ENCODE peak calls at places on chromosomes 1 and 21, in seven cellular contexts. R, Z, I, J, H, S and P are unnamed samples.
A peak's percentile ranks its signal among the peaks of the same experiment; 100 is the strongest.

GRCh38 chr1:183249941-183250452 is 63.9 kb downstream of the LAMC2 start:
- DNase-seq in R (no peak), J (no peak), H (no peak), Z (no peak), I (no peak), S (no peak), P (no peak)

GRCh38 chr1:193325771-193326170 is 139.4 kb upstream of the B3GALT2 start:
- DNase-seq in I (no peak), Z (no peak), S (peak; percentile 7), J (peak; percentile 22), R (no peak), H (no peak), P (peak; percentile 33)

GRCh38 chr1:189409774-189410173 is 1067.9 kb downstream of the BRINP3 start:
- DNase-seq in H (no peak), J (no peak), S (no peak), Z (no peak), R (no peak), I (peak; percentile 8), P (no peak)

GRCh38 chr1:56645663-56646330 is 683 bp downstream of the PRKAA2 start:
- DNase-seq in R (no peak), H (peak; percentile 66), J (no peak), I (peak; percentile 14), S (no peak), Z (no peak), P (no peak)

GRCh38 chr1:53951697-53952096 is 5.5 kb downstream of the LRRC42 start:
- DNase-seq in S (no peak), I (no peak), R (no peak), Z (no peak), J (no peak), H (no peak), P (no peak)

GRCh38 chr1:42125552-42125951 is 27.7 kb upstream of the GUCA2B start:
- DNase-seq in R (no peak), Z (no peak), I (no peak), H (no peak), S (no peak), J (no peak), P (no peak)

GRCh38 chr1:17251699-17252376 is 2.9 kb downstream of the PADI3 start:
- DNase-seq in I (no peak), Z (no peak), H (no peak), R (no peak), S (no peak), J (peak; percentile 47), P (peak; percentile 25)

GRCh38 chr1:234670936-234671628 is 61.1 kb upstream of the IRF2BP2 start:
- DNase-seq in S (peak; percentile 77), R (no peak), H (no peak), Z (no peak), I (no peak), J (no peak), P (no peak)

GRCh38 chr1:106793686-106794085 is 262.8 kb upstream of the PRMT6 start:
- DNase-seq in Z (no peak), S (no peak), J (no peak), H (no peak), R (no peak), I (no peak), P (no peak)

GRCh38 chr1:21904725-21905520 is 32.2 kb downstream of the HSPG2 start:
- DNase-seq in H (peak; percentile 91), Z (no peak), R (no peak), I (peak; percentile 67), S (peak; percentile 81), J (peak; percentile 97), P (peak; percentile 83)

GRCh38 chr1:20184481-20184900 is 1.4 kb upstream of the UBXN10 start:
- DNase-seq in I (peak; percentile 21), S (no peak), R (no peak), J (no peak), H (no peak), Z (no peak), P (no peak)

GRCh38 chr1:58823481-58824010 is 39.7 kb upstream of the JUN start:
- DNase-seq in S (peak; percentile 79), H (no peak), J (peak; percentile 92), Z (no peak), R (peak; percentile 42), I (peak; percentile 24), P (peak; percentile 51)

GRCh38 chr21:42263591-42264131 is 44.7 kb downstream of the ABCG1 start:
- DNase-seq in R (no peak), I (no peak), H (peak; percentile 84), S (peak; percentile 18), J (no peak), Z (no peak), P (no peak)

GRCh38 chr1:186722711-186723309 is 42.6 kb upstream of the PTGS2 start:
- DNase-seq in S (peak; percentile 70), H (no peak), J (no peak), R (no peak), Z (no peak), I (peak; percentile 66), P (peak; percentile 39)

GRCh38 chr1:22159858-22160257 is 17.0 kb upstream of the WNT4 start:
- DNase-seq in Z (no peak), H (no peak), I (no peak), R (no peak), J (no peak), S (no peak), P (no peak)

GRCh38 chr1:66334311-66334710 is 199.6 kb upstream of the SGIP1 start:
- DNase-seq in Z (no peak), I (no peak), J (no peak), S (no peak), H (no peak), R (no peak), P (no peak)

GRCh38 chr1:171741872-171742576 is at the start of gene VAMP4:
- DNase-seq in S (peak; percentile 79), Z (peak; percentile 74), J (peak; percentile 75), H (peak; percentile 95), I (peak; percentile 83), R (no peak), P (peak; percentile 83)

GRCh38 chr1:171742577-171742922 is 685 bp upstream of the VAMP4 start:
- DNase-seq in Z (no peak), H (no peak), J (peak; percentile 36), I (no peak), R (no peak), S (peak; percentile 51), P (peak; percentile 43)

GRCh38 chr1:171739646-171740045 is 2.2 kb downstream of the VAMP4 start:
- DNase-seq in Z (no peak), H (no peak), S (peak; percentile 24), R (no peak), I (no peak), J (no peak), P (peak; percentile 29)

GRCh38 chr1:171740356-171740863 is 1.5 kb downstream of the VAMP4 start:
- DNase-seq in R (no peak), Z (no peak), I (no peak), J (peak; percentile 50), S (peak; percentile 26), H (no peak), P (peak; percentile 17)

DNA sequence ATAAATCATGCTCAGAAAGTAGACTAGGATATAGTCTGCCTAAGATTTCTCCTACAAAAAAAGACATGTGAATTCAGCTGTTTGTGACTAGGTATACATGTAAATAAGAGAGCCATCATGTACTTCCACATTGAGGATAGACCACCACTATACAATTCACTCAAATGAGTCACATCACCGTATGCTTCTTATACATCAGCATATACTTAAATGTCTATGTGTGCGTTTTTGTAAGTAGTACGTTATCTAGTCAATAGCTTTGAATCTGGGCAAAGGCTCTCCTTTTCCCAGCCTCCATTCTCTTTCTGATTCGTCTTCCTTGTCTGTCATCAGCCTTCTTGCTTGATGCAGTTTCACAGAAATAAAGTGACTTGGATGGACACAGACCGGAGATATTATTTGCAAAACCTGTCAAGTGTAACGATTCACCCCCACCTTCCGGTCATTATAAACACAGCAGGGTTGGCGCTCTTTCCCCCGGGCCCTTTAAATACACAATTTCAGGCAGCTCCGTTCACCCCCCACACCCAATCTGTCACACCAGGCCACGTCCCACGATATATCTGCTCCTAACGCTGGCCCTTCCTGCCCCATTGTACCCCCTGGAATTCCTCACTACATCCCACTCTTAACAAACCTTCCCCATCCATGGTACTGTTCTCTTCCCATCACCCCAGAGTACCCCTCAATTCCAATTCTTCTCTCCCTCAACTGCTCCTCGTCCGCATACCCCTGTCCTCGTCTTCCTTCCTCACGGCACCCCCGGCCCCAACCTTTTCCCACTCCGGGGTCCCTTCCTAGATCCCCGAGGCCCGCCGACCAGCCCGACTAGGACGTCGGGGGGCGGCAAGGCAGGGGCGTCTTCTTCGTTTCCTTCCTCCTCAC is 636 bp downstream of the VAMP4 start:
- DNase-seq in I (peak; percentile 24), S (peak; percentile 35), H (no peak), R (no peak), Z (no peak), J (peak; percentile 9), P (peak; percentile 27)
- TF ChIP-seq CTCF in I (no peak), S (peak; percentile 39), H (no peak), R (peak; percentile 18), Z (peak; percentile 12), J (no peak), P (peak; percentile 24)

GRCh38 chr21:33703750-33704606 is 61.7 kb downstream of the ITSN1 start:
- DNase-seq in S (no peak), J (no peak), H (no peak), Z (no peak), I (no peak), R (no peak), P (no peak)
- TF ChIP-seq CTCF in S (no peak), J (no peak), H (no peak), Z (no peak), I (no peak), R (no peak), P (no peak)

DNA sequence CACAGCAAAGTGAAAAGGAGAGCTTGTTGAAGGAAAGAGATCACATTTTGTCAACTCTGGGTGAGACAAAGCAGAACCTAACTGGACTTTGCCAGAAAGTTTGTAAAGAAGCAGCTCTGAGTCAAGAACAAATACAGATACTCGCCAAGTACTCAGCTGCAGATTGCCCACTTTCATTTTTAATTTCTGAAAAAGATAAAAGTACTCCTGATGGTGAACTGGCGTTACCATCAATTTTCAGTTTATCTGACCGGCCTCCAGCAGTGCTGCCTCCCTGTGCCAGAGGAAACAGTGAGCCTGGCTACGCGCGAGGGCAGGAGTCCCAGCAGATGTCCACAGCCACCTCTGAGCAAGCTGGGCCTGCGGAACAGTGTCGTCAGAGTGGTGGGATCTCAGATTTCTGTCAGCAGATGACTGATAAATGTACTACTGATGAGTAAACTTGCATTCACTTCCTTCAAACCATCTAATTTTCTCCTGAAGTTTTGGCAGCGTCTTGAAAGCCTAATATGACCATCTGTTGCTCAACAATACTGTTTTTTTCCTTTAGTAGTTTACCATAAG is 43.8 kb downstream of the BACH1 start:
- DNase-seq in H (no peak), S (peak; percentile 96), J (peak; percentile 99), I (peak; percentile 11), R (peak; percentile 69), Z (no peak), P (peak; percentile 92)
- TF ChIP-seq CTCF in H (no peak), S (no peak), J (no peak), I (no peak), R (no peak), Z (no peak), P (peak; percentile 18)

DNA sequence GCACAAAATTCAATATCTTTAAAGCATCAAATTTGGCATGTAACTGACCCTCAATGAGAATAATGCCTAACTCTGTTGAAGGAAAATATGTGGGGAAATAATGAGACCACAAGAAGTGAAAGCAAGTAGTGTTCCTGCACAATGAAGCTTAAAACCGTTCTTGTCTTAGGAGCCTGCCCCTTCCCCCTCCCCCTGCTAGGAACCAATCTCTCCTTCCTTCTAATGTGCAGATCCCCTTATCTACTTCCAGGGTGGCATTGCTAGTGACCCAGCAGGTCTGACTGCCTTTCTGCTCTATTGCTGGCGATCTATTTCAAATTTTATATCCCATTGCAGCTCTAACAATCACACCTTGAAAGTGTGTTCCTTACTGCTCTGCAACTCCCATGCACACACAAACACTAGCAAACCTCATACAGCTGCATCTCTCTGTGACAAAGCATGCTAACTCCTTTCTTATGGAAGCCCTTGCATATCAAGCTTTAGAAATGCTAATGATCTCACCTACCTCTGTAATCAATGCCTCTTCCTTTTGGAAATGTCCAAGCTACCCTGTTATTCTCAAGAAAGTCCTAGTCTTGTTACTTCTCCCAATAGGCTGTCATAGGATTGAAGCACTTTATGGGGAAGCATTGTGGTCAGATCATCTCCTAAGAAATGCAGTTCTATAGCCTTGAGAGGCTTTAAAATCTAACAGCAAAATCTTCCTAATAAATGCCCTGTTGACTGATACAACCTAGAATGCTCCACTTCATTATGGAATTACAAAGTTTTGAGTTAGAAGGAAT is 26.5 kb downstream of the BCL9 start:
- DNase-seq in I (no peak), H (no peak), Z (no peak), J (no peak), S (no peak), R (no peak), P (no peak)
- TF ChIP-seq CTCF in I (no peak), H (no peak), Z (no peak), J (no peak), S (no peak), R (no peak), P (no peak)